ENCODE peak calls at places on chromosome 14, in four cellular contexts. X is transverse colon, L is HCT116, A is A549. V is an unnamed sample.

GRCh38 chr14:73460691-73461127 is 2.4 kb upstream of the NUMB start:
- DNase-seq in A (no peak), L (no peak), X (no peak), V (no peak)

GRCh38 chr14:51242545-51243490 is 2.8 kb downstream of the TMX1 start:
- DNase-seq in X (no peak), L (no peak), A (no peak), V (no peak)

GRCh38 chr14:33610121-33610520 is 340.8 kb downstream of the EGLN3 start:
- DNase-seq in X (no peak), A (no peak), L (no peak), V (no peak)

GRCh38 chr14:37443461-37443860 is 151.6 kb downstream of the FOXA1 start:
- DNase-seq in A (no peak), L (no peak), X (no peak), V (no peak)

GRCh38 chr14:24197066-24197465 is 1.8 kb upstream of the TM9SF1 start:
- DNase-seq in A (no peak), X (no peak), L (no peak), V (no peak)

GRCh38 chr14:89813485-89814080 is 140.9 kb downstream of the EFCAB11 start:
- DNase-seq in A (no peak), X (no peak), L (no peak), V (no peak)

GRCh38 chr14:96363751-96364336 is 518 bp downstream of the GSKIP start:
- DNase-seq in X (peak; percentile 79), A (peak; percentile 55), L (no peak), V (peak; percentile 26)

GRCh38 chr14:98022541-98023520 is 1225.6 kb downstream of the VRK1 start:
- DNase-seq in A (no peak), X (no peak), L (no peak), V (no peak)

GRCh38 chr14:72904840-72905561 is 11.1 kb upstream of the DPF3 start:
- DNase-seq in L (peak; percentile 44), A (peak; percentile 69), X (peak; percentile 71), V (no peak)

GRCh38 chr14:54120260-54120659 is 163.6 kb upstream of the BMP4 start:
- DNase-seq in X (no peak), L (no peak), A (no peak), V (no peak)
- TF ChIP-seq POLR2A in X (no peak), L (no peak), A (no peak), V (no peak)

DNA sequence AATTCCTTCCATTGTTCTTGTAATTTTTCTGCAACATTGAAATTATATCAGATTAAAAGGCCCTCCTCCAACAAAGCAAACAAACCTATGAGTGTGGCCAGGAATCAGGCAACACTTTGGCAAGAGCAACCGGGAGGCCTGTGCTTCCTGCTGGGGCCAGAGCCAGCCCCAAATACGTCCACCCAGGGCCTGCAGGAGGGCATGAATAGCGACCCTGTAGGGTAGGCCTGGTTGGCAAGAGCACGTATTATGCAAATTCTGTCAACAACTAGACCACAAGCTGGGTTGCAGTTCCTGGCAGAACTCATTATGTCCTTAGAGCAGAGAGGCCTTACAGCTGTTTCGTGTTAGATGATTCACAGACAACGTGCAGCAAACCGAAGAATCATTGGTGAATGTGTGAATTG is 26.9 kb upstream of the LGALS3 start:
- DNase-seq in A (peak; percentile 84), L (no peak), X (peak; percentile 77), V (peak; percentile 26)
- TF ChIP-seq POLR2A in A (no peak), L (no peak), X (peak; percentile 49), V (no peak)

DNA sequence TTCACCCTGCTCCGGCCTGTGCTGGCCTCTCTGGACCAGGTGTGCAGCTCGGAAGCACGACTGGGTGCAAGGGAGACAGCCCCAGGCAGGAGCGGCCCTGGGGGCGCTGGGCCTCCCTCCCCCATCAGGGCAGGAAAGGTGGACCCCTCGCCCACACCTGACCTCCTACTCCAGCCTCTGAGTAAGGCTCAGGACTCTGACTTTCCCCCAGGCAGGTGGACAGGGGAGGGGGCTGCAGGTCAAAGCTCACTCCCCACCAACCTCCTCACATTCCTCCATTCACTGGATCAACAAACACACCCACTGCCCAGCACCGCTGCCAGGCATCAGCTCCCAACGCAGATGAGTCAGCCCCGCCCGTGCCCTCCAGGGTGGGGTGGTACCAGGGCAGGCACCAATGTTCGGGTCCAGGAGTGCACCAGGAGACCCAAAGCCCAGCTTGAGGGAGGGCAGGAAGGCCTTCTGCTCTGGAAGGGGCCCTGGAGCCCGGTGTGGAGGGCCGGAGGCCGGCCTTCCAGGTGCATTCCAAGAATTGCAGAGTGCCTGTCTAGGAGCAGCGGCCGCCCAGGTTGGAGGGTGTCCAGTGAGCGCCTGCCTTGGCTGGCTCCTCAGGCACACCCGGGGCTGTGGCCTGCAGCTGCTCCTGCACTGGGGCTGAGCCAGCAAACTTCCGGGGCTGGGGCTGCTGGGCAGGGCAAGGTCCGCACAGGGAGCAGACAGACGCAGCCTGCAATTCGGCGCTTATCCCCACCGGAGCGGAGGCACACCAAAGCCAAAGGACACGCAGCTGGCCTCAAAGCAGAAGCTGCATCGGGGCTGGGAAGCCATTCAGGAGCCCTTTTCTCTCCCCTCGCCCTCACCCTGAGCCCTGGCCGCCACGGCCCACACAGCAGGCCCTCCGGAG is 1.6 kb upstream of the INF2 start:
- DNase-seq in X (peak; percentile 93), A (peak; percentile 94), L (peak; percentile 62), V (peak; percentile 95)
- TF ChIP-seq POLR2A in X (peak; percentile 96), A (peak; percentile 60), L (no peak), V (no peak)

DNA sequence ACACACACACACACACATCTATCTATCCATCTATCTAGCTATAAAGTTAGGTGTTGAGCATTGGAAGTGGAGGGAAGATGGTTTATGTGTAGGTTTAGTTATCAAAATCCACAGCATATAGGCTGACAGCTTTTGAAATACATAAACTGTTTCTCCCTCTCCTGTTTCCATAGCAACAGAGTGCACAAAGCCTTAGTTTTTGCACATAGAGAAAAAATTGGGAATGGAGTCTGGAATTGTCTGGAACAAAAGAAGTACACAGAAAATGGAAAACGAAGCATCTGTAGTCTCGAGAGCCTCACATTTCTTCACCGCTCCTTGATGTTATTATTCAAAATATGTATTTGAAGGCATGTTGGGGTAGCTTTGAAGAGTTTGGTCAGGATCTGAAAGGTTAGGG is 735.8 kb downstream of the NOVA1 start:
- DNase-seq in A (no peak), L (no peak), X (no peak), V (no peak)
- TF ChIP-seq POLR2A in A (no peak), L (no peak), X (no peak), V (no peak)

GRCh38 chr14:68459480-68460136 is 333.3 kb downstream of the ZFP36L1 start:
- DNase-seq in X (no peak), A (no peak), L (no peak), V (no peak)

GRCh38 chr14:68458253-68458652 is 334.6 kb downstream of the ZFP36L1 start:
- DNase-seq in A (no peak), X (no peak), L (no peak), V (no peak)

GRCh38 chr14:68460541-68460940 is 332.3 kb downstream of the ZFP36L1 start:
- DNase-seq in A (no peak), L (no peak), X (no peak), V (no peak)

GRCh38 chr14:68461086-68461485 is 331.8 kb downstream of the ZFP36L1 start:
- DNase-seq in A (no peak), L (no peak), X (no peak), V (no peak)

GRCh38 chr14:68458840-68459469 is 333.9 kb downstream of the ZFP36L1 start:
- DNase-seq in X (peak; percentile 49), A (peak; percentile 100), L (no peak), V (peak; percentile 30)
- TF ChIP-seq POLR2A in X (no peak), A (no peak), L (no peak), V (no peak)

GRCh38 chr14:93787465-93788306 is 599 bp downstream of the PRIMA1 start:
- DNase-seq in L (no peak), A (no peak), X (no peak), V (no peak)
- TF ChIP-seq POLR2A in L (no peak), A (no peak), X (no peak), V (no peak)

DNA sequence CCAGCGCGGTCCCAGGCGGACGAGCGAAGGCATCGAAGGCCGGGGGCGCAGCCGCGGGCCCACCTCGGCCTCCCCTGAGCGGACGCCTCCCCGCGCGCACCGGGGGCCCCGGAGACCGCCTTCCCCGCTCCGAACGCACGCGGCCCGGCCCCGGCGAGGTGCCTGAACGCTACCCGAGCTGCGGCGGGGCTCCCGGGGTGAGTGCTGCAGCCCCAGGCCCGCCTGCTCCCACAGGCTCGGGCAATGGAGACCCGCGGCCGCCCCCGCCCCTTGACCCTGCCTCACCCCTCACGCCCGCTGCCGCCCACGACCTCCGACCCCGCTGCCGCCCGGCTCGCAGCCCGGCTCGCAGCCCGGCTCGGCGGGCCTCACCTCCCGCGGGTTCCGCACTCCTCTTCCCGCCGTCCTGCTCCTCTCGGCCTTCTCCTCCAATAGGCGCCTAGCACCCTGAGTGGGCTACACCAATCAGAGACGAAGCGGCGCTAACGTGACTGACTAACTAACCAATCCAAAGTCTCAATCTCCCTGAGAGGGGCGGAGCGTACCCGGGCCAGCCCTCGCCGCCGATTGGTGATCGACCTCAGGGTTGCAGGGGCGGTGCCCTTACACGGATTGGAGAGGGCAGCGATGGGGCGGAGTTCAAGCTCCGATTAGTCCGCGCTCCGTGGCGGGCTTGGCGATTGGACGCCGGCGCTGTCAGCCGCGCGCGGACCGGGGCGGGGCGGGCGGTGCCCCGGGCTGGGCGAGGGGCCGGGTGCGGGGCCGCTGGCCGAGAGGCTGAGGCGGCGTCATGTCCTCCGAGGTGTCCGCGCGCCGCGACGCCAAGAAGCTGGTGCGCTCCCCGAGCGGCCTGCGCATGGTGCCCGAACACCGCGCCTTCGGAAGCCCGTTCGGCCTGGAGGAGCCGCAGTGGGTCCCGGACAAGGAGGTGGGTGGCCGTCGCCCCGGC is at the start of the genes XRCC3 and ZFYVE21:
- DNase-seq in L (peak; percentile 99), A (peak; percentile 99), X (peak; percentile 100), V (peak; percentile 99)
- TF ChIP-seq POLR2A in L (no peak), A (peak; percentile 94), X (peak; percentile 61), V (peak; percentile 85)

GRCh38 chr14:76498536-76498935 is 122.6 kb downstream of the ESRRB start:
- DNase-seq in A (no peak), X (no peak), L (no peak), V (no peak)

GRCh38 chr14:76499399-76499798 is 123.5 kb downstream of the ESRRB start:
- DNase-seq in A (no peak), X (no peak), L (no peak), V (no peak)

GRCh38 chr14:76500011-76500410 is 124.1 kb downstream of the ESRRB start:
- DNase-seq in X (no peak), L (no peak), A (no peak), V (peak; percentile 81)

GRCh38 chr14:76497550-76498484 is 121.9 kb downstream of the ESRRB start:
- DNase-seq in A (peak; percentile 20), L (no peak), X (no peak), V (no peak)

GRCh38 chr14:76498976-76499375 is 123.0 kb downstream of the ESRRB start:
- DNase-seq in L (no peak), A (no peak), X (no peak), V (no peak)
- TF ChIP-seq POLR2A in L (no peak), A (no peak), X (no peak), V (no peak)

DNA sequence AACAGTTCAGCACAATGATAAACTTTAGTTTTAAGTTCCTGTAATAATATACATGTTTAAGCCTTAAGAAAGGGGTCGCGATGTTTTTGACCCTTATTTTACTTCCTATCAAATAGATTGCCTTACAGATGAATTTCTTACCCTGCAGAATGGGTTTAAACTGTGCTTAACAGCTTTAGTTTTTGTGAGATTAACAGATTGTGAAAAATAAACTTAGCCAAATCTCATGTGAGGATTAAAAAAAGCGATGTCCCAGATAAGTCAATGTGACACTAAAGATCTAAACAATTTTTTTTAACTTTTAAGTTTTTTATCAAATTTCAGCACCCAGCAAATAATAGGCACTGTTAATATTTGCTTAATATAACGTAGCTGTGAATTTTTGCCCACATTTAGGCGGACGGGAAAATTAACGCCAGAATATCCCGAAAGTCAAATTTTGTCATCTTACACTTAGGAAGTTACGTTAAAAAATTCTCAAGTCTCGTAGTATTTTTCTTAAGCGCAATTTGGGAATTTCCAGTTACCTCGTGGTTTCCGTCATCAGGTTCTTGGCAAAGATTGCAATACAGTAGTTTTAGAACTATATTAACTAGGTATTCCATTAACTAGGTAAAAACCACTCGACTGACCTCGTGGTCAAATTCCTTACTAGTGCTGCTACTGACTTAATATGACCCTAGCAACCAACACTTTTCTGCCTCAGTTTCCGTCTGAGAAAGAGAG is 1.2 kb downstream of the HNRNPC start:
- DNase-seq in A (no peak), L (no peak), X (no peak), V (no peak)
- TF ChIP-seq POLR2A in A (no peak), L (no peak), X (no peak), V (no peak)